ENCODE peak calls at places on chromosome 12, in ten cellular contexts. I is ovary, C is transverse colon, G is sigmoid colon, H is A549, A is K562, B is stomach, T is suprapubic skin, L is esophagus muscularis mucosa, S is GM12878. J is an unnamed sample.

GRCh38 chr12:78680596-78680995 is 184.0 kb upstream of the SYT1 start:
- DNase-seq in C (no peak), S (no peak), H (no peak), T (no peak), B (no peak), L (no peak), A (no peak), G (no peak), I (no peak), J (no peak)

GRCh38 chr12:101945361-101946232 is 68.2 kb downstream of the DRAM1 start:
- DNase-seq in A (no peak), H (no peak), T (no peak), L (no peak), I (no peak), C (peak; percentile 13), G (no peak), B (peak; percentile 28), S (no peak), J (no peak)

GRCh38 chr12:56636118-56636674 is 6.1 kb upstream of the BAZ2A start:
- DNase-seq in G (peak; percentile 96), I (peak; percentile 85), L (peak; percentile 99), T (peak; percentile 94), A (peak; percentile 89), S (peak; percentile 83), H (peak; percentile 91), B (peak; percentile 88), C (peak; percentile 93), J (peak; percentile 92)

GRCh38 chr12:109767991-109768900 is 54.6 kb downstream of the FAM222A start:
- DNase-seq in T (peak; percentile 35), H (no peak), S (no peak), C (no peak), L (no peak), I (peak; percentile 28), B (peak; percentile 21), A (no peak), G (peak; percentile 57), J (no peak)

GRCh38 chr12:1093166-1093751 is 102.2 kb downstream of the ERC1 start:
- DNase-seq in T (no peak), I (no peak), G (no peak), B (no peak), H (peak; percentile 75), L (no peak), S (no peak), C (no peak), A (peak; percentile 16), J (peak; percentile 74)

GRCh38 chr12:126051611-126052107 is 986.4 kb downstream of the AACS start:
- DNase-seq in H (peak; percentile 17), T (no peak), L (no peak), G (no peak), A (no peak), C (no peak), I (no peak), B (no peak), S (no peak), J (no peak)

GRCh38 chr12:105928436-105928835 is 210.3 kb downstream of the NUAK1 start:
- DNase-seq in T (no peak), G (no peak), C (peak; percentile 14), B (peak; percentile 45), H (no peak), L (peak; percentile 53), I (no peak), S (no peak), A (no peak), J (no peak)

GRCh38 chr12:92544321-92544720 is 158.5 kb upstream of the PLEKHG7 start:
- DNase-seq in S (no peak), I (no peak), T (no peak), H (no peak), G (no peak), A (no peak), C (no peak), B (no peak), L (no peak), J (no peak)

GRCh38 chr12:82880442-82880901 is 193.8 kb downstream of the TMTC2 start:
- DNase-seq in L (no peak), B (no peak), S (no peak), H (no peak), C (no peak), I (no peak), T (no peak), G (no peak), A (no peak), J (no peak)

GRCh38 chr12:110917467-110917866 is 2.9 kb downstream of the MYL2 start:
- DNase-seq in A (no peak), L (no peak), T (no peak), B (no peak), G (no peak), H (peak; percentile 70), I (no peak), C (no peak), S (no peak), J (no peak)

GRCh38 chr12:131436922-131437705 is 273.8 kb upstream of the SFSWAP start:
- DNase-seq in T (peak; percentile 15), H (no peak), L (no peak), I (no peak), S (no peak), C (no peak), G (no peak), A (no peak), B (peak; percentile 9), J (no peak)

GRCh38 chr12:1920971-1921370 is 2.5 kb upstream of the CACNA2D4 start:
- DNase-seq in G (peak; percentile 67), H (no peak), B (peak; percentile 31), S (no peak), T (peak; percentile 62), I (no peak), A (peak; percentile 3), L (peak; percentile 79), C (no peak), J (no peak)

GRCh38 chr12:71947645-71948105 is 9.0 kb downstream of the TPH2 start:
- DNase-seq in L (no peak), I (no peak), C (no peak), B (no peak), H (no peak), A (no peak), G (no peak), S (no peak), T (no peak), J (no peak)

GRCh38 chr12:70190252-70191010 is 52.8 kb upstream of the CNOT2 start:
- DNase-seq in S (no peak), I (no peak), A (no peak), T (no peak), C (no peak), L (no peak), G (no peak), B (no peak), H (no peak), J (no peak)

GRCh38 chr12:81095470-81096232 is 17.8 kb downstream of the ACSS3 start:
- DNase-seq in I (no peak), B (no peak), C (no peak), L (no peak), H (no peak), S (no peak), T (no peak), G (no peak), A (no peak), J (no peak)

GRCh38 chr12:6945613-6946012 is 1.8 kb downstream of the C12orf57 start:
- DNase-seq in A (no peak), T (no peak), H (no peak), L (no peak), C (no peak), I (no peak), S (no peak), G (no peak), B (no peak), J (no peak)
- H3K4me3 ChIP-seq in A (peak overlapping the region; percentile 49), T (peak overlapping the region; percentile 47), H (peak overlapping the region; percentile 59), L (no peak overlapping the region), C (no peak overlapping the region), I (no peak overlapping the region), S (peak overlapping the region; percentile 78), G (no peak overlapping the region), B (peak overlapping the region; percentile 39), J (no peak overlapping the region)

DNA sequence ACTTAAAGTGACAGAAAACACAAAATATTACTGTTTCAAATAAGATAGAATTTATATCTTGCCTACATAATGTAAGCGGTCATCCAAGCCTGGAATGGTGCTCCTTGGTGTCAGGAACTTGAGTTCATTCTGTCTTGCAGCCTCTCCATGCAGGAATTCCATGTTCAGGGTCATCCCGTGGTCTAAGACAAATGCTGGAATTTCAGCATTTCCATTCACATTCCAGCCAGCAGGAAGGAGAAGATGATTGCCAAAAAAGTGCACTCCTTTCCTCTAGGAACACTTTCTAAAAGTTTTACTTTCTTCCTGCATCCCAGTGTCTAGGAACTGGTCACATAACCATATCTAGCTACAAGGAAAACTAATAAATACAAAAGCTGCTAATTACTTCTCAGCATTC is 106.3 kb downstream of the PTPRO start:
- DNase-seq in S (no peak), A (no peak), C (no peak), H (no peak), B (no peak), G (no peak), T (no peak), L (no peak), I (no peak), J (no peak)
- TF ChIP-seq CTCF in S (no peak), A (no peak), C (no peak), H (no peak), B (no peak), G (no peak), T (no peak), L (no peak), I (no peak), J (no peak)

DNA sequence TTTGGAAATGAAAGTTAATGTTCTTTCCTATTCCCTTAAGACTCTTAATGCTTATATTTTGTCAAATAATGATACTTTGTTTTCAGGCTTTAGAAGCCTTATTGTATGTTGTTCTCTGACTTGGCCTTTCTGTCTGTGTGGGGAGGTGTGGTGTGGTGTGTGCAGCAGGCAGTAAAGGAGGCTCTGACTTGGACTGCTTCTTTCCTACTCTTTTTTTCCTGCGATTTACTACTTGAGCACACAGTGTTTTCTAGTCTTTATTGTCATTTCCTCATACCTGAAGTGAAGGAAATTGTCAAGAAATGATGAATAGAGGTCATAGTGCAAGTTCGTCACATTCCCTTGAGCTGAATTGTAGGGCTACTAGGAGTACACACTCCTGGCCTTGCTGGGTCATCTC is 26.9 kb downstream of the PIWIL1 start:
- DNase-seq in C (no peak), I (no peak), L (no peak), H (no peak), S (no peak), B (no peak), A (no peak), G (no peak), T (no peak), J (no peak)
- TF ChIP-seq EP300 in C (no peak), I (no peak), L (no peak), H (no peak), S (no peak), B (no peak), A (no peak), G (no peak), T (no peak), J (no peak)

DNA sequence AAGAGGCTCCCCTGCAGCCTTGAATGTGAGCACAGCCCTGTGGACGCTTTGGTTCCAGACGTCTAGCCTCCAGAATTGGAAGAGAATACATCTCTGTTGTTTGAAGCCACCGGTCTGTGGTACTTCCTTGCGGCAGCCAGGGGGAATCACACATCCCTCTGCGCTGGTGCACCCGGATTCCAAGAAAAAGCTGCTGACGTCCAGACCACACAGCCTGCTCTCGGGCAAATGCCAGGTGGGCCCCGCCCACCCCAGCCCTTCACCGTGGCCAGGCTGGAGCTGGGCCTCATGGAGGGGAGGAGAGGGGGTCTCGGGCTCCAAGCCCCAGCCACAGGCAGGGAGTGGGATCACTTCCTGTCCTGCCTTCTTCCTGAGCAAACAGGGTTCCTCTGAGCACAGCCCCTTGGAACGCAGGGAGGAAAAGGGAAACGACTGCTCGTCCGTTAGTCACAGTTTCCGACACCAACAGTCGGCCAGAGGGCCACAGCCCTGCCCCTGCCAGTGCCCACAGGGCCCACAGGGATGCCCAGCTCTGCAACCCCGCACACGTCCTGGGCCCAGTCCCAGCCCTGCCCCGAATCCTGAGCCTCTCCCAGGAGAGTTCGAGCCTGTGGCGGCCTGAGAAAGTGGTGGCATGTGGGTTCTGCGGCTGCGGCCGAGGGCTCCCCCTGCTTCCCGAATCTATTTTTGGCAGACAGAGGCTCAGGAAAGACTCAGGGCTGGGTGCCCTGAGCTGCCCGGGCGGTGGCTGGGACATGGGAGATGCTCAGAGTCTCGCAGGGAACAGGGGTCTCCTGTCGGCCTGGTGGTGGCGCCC is 85.3 kb downstream of the RFLNA start:
- DNase-seq in T (no peak), B (peak; percentile 50), G (peak; percentile 94), S (no peak), C (peak; percentile 46), L (no peak), I (peak; percentile 87), H (peak; percentile 85), A (no peak), J (peak; percentile 59)
- H3K4me3 ChIP-seq in T (peak overlapping the region; percentile 0), B (no peak overlapping the region), G (no peak overlapping the region), S (no peak overlapping the region), C (no peak overlapping the region), L (peak overlapping the region; percentile 24), I (no peak overlapping the region), H (no peak overlapping the region), A (no peak overlapping the region), J (no peak overlapping the region)